ENCODE peak calls at places on chromosome 22, in ten cellular contexts. One of them, this sample, is unnamed. For H3K4me1, the result is how much of the 10 kb centered on the place peaks cover.

GRCh38 chr22:23925020-23925606 is 30.9 kb downstream of the MIF start:
- DNase-seq in spleen: no peak
- DNase-seq in uterus: no peak
- DNase-seq in testis: no peak
- DNase-seq in heart left ventricle: no peak
- DNase-seq in HCT116: no peak
- DNase-seq in ovary: no peak
- DNase-seq in sigmoid colon: no peak
- DNase-seq in IMR-90: no peak
- DNase-seq in body of pancreas: no peak
- DNase-seq in this sample: no peak

GRCh38 chr22:30192427-30192826 is 54.1 kb downstream of the LIF start:
- DNase-seq in body of pancreas: no peak
- DNase-seq in IMR-90: no peak
- DNase-seq in uterus: no peak
- DNase-seq in spleen: no peak
- DNase-seq in testis: no peak
- DNase-seq in sigmoid colon: no peak
- DNase-seq in heart left ventricle: no peak
- DNase-seq in HCT116: no peak
- DNase-seq in ovary: no peak
- DNase-seq in this sample: no peak

GRCh38 chr22:48899523-48900326 is 927.9 kb downstream of the BRD1 start:
- DNase-seq in heart left ventricle: no peak
- DNase-seq in body of pancreas: no peak
- DNase-seq in spleen: peak
- DNase-seq in sigmoid colon: peak
- DNase-seq in ovary: no peak
- DNase-seq in testis: no peak
- DNase-seq in IMR-90: no peak
- DNase-seq in uterus: no peak
- DNase-seq in HCT116: no peak
- DNase-seq in this sample: no peak

GRCh38 chr22:49197500-49197899 is 630.2 kb downstream of the BRD1 start:
- DNase-seq in heart left ventricle: no peak
- DNase-seq in IMR-90: no peak
- DNase-seq in body of pancreas: no peak
- DNase-seq in testis: peak
- DNase-seq in HCT116: no peak
- DNase-seq in uterus: peak
- DNase-seq in sigmoid colon: peak
- DNase-seq in ovary: no peak
- DNase-seq in spleen: peak
- DNase-seq in this sample: peak

GRCh38 chr22:47061226-47061625 is 298.8 kb downstream of the TBC1D22A start:
- DNase-seq in ovary: no peak
- DNase-seq in HCT116: no peak
- DNase-seq in heart left ventricle: no peak
- DNase-seq in spleen: peak
- DNase-seq in body of pancreas: no peak
- DNase-seq in sigmoid colon: no peak
- DNase-seq in testis: no peak
- DNase-seq in IMR-90: no peak
- DNase-seq in uterus: no peak
- DNase-seq in this sample: no peak

GRCh38 chr22:23199159-23199558 is 18.9 kb downstream of the BCR start:
- DNase-seq in uterus: no peak
- DNase-seq in HCT116: no peak
- DNase-seq in ovary: no peak
- DNase-seq in sigmoid colon: no peak
- DNase-seq in IMR-90: peak
- DNase-seq in testis: no peak
- DNase-seq in heart left ventricle: peak
- DNase-seq in body of pancreas: no peak
- DNase-seq in spleen: peak
- DNase-seq in this sample: no peak

GRCh38 chr22:48798281-48799226 is 1029.1 kb downstream of the BRD1 start:
- DNase-seq in testis: peak
- DNase-seq in ovary: no peak
- DNase-seq in spleen: no peak
- DNase-seq in body of pancreas: no peak
- DNase-seq in IMR-90: no peak
- DNase-seq in HCT116: no peak
- DNase-seq in heart left ventricle: no peak
- DNase-seq in uterus: no peak
- DNase-seq in sigmoid colon: peak
- DNase-seq in this sample: no peak

GRCh38 chr22:38756631-38757463 is 1.0 kb upstream of the SUN2 start:
- DNase-seq in heart left ventricle: no peak
- DNase-seq in uterus: no peak
- DNase-seq in body of pancreas: peak
- DNase-seq in ovary: no peak
- DNase-seq in testis: no peak
- DNase-seq in spleen: peak
- DNase-seq in HCT116: no peak
- DNase-seq in IMR-90: no peak
- DNase-seq in sigmoid colon: no peak
- DNase-seq in this sample: no peak

GRCh38 chr22:50620861-50621490 is 7.0 kb downstream of the ARSA start:
- DNase-seq in ovary: no peak
- DNase-seq in uterus: no peak
- DNase-seq in sigmoid colon: no peak
- DNase-seq in spleen: peak
- DNase-seq in body of pancreas: no peak
- DNase-seq in IMR-90: no peak
- DNase-seq in heart left ventricle: no peak
- DNase-seq in testis: no peak
- DNase-seq in HCT116: no peak
- DNase-seq in this sample: no peak

GRCh38 chr22:18954333-18954732 is 18.2 kb upstream of the PRODH start:
- DNase-seq in uterus: no peak
- DNase-seq in ovary: peak
- DNase-seq in sigmoid colon: peak
- DNase-seq in HCT116: no peak
- DNase-seq in body of pancreas: peak
- DNase-seq in heart left ventricle: peak
- DNase-seq in spleen: peak
- DNase-seq in testis: peak
- DNase-seq in IMR-90: peak
- DNase-seq in this sample: peak

GRCh38 chr22:21646608-21647590 is 4.8 kb downstream of the SDF2L1 start:
- DNase-seq in body of pancreas: peak
- DNase-seq in ovary: peak
- DNase-seq in uterus: peak
- DNase-seq in IMR-90: peak
- DNase-seq in spleen: no peak
- DNase-seq in heart left ventricle: peak
- DNase-seq in HCT116: peak
- DNase-seq in testis: peak
- DNase-seq in sigmoid colon: peak
- DNase-seq in this sample: no peak

GRCh38 chr22:29477919-29478318 is 2.1 kb upstream of the NEFH start:
- DNase-seq in uterus: no peak
- DNase-seq in testis: no peak
- DNase-seq in heart left ventricle: no peak
- DNase-seq in ovary: no peak
- DNase-seq in HCT116: no peak
- DNase-seq in spleen: no peak
- DNase-seq in body of pancreas: no peak
- DNase-seq in sigmoid colon: no peak
- DNase-seq in IMR-90: no peak
- DNase-seq in this sample: no peak

GRCh38 chr22:38967451-38968450 is 10.3 kb downstream of the APOBEC3A start:
- DNase-seq in spleen: peak
- DNase-seq in testis: no peak
- DNase-seq in uterus: no peak
- DNase-seq in ovary: no peak
- DNase-seq in HCT116: no peak
- DNase-seq in heart left ventricle: no peak
- DNase-seq in sigmoid colon: no peak
- DNase-seq in IMR-90: no peak
- DNase-seq in body of pancreas: no peak
- DNase-seq in this sample: no peak

GRCh38 chr22:46791201-46791731 is 28.8 kb downstream of the TBC1D22A start:
- DNase-seq in uterus: peak
- DNase-seq in sigmoid colon: peak
- DNase-seq in IMR-90: peak
- DNase-seq in body of pancreas: no peak
- DNase-seq in testis: no peak
- DNase-seq in heart left ventricle: no peak
- DNase-seq in ovary: peak
- DNase-seq in HCT116: no peak
- DNase-seq in spleen: peak
- DNase-seq in this sample: no peak

GRCh38 chr22:28142361-28142801 is 223.3 kb upstream of the PITPNB start:
- DNase-seq in heart left ventricle: no peak
- DNase-seq in body of pancreas: no peak
- DNase-seq in spleen: no peak
- DNase-seq in HCT116: no peak
- DNase-seq in uterus: peak
- DNase-seq in sigmoid colon: no peak
- DNase-seq in IMR-90: peak
- DNase-seq in testis: no peak
- DNase-seq in ovary: no peak
- DNase-seq in this sample: no peak

GRCh38 chr22:40399661-40400060 is 29.3 kb downstream of the SGSM3 start:
- DNase-seq in spleen: no peak
- DNase-seq in body of pancreas: no peak
- DNase-seq in uterus: no peak
- DNase-seq in HCT116: no peak
- DNase-seq in ovary: no peak
- DNase-seq in testis: no peak
- DNase-seq in heart left ventricle: no peak
- DNase-seq in IMR-90: no peak
- DNase-seq in sigmoid colon: no peak
- DNase-seq in this sample: no peak
- H3K4me1 ChIP-seq in spleen: half or more
- H3K4me1 ChIP-seq in body of pancreas: under half
- H3K4me1 ChIP-seq in uterus: under half
- H3K4me1 ChIP-seq in HCT116: under half
- H3K4me1 ChIP-seq in ovary: under half
- H3K4me1 ChIP-seq in testis: under half
- H3K4me1 ChIP-seq in heart left ventricle: under half
- H3K4me1 ChIP-seq in IMR-90: under half
- H3K4me1 ChIP-seq in sigmoid colon: under half
- H3K4me1 ChIP-seq in this sample: under half

GRCh38 chr22:45435544-45436139 is 22.1 kb downstream of the RIBC2 start:
- DNase-seq in ovary: peak
- DNase-seq in uterus: peak
- DNase-seq in sigmoid colon: peak
- DNase-seq in IMR-90: peak
- DNase-seq in body of pancreas: peak
- DNase-seq in spleen: peak
- DNase-seq in HCT116: peak
- DNase-seq in heart left ventricle: peak
- DNase-seq in testis: peak
- DNase-seq in this sample: peak
- H3K27ac ChIP-seq in ovary: no peak
- H3K27ac ChIP-seq in uterus: peak
- H3K27ac ChIP-seq in sigmoid colon: peak
- H3K27ac ChIP-seq in IMR-90: peak
- H3K27ac ChIP-seq in body of pancreas: peak
- H3K27ac ChIP-seq in spleen: peak
- H3K27ac ChIP-seq in HCT116: peak
- H3K27ac ChIP-seq in heart left ventricle: peak
- H3K27ac ChIP-seq in testis: peak
- H3K27ac ChIP-seq in this sample: peak

DNA sequence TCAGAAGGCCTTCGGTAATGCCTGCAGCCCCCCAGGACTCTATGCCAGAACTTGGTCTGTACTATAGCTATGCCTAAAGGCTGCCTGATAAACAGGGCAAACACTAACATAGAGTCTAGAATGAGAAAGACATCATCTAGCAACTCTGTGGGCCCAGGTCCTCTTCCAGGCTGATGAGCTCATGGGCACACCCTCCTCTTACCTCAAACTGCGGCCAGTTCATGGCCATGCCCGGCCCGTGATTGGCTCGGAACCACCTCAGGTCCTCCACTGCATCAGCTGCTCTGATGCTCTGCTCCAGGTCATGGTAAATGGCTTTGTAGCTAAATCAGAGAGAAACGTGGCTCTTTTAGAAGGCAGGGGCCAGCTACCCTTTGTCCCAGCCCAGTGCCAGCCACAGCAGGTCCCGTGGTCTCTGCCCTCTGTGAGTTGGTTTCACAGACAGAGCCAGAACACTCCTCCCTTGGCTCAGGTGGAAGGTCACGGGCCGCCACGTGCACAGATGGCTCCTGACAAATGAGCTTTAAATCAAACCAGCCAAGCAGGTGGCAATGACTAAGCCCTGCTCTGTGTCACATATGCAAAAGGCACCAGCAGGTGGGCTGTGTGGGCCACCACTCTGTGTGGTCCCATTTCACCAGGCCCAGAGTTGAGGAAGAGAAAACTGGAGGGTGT is 25.0 kb upstream of the ARFGAP3 start:
- DNase-seq in body of pancreas: peak
- DNase-seq in testis: no peak
- DNase-seq in IMR-90: no peak
- DNase-seq in sigmoid colon: no peak
- DNase-seq in HCT116: no peak
- DNase-seq in ovary: no peak
- DNase-seq in uterus: no peak
- DNase-seq in spleen: no peak
- DNase-seq in heart left ventricle: no peak
- DNase-seq in this sample: no peak
- TF ChIP-seq POLR2A in body of pancreas: peak
- TF ChIP-seq POLR2A in testis: no peak
- TF ChIP-seq POLR2A in IMR-90: no peak
- TF ChIP-seq POLR2A in sigmoid colon: no peak
- TF ChIP-seq POLR2A in HCT116: no peak
- TF ChIP-seq POLR2A in ovary: no peak
- TF ChIP-seq POLR2A in uterus: no peak
- TF ChIP-seq POLR2A in spleen: no peak
- TF ChIP-seq POLR2A in heart left ventricle: no peak
- TF ChIP-seq POLR2A in this sample: no peak

DNA sequence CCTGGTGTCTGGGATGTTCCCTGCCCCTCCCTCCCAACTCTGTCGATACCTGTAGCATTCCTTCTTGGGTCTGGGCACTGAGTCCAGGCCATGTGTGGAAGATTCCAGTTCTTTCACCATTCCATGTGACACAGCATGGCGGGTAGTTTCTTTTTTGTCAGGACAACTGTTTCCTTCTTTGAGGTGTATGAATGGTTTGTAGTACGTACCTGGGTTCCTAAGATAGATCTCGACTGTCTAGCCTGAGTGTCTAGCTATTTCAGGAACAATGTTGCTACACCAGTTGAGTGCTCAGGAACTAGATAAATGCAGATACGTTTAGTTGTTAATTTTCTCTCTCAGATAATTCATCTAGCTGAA is 43.3 kb downstream of the TNRC6B start:
- DNase-seq in body of pancreas: no peak
- DNase-seq in IMR-90: no peak
- DNase-seq in heart left ventricle: no peak
- DNase-seq in ovary: no peak
- DNase-seq in sigmoid colon: no peak
- DNase-seq in spleen: no peak
- DNase-seq in HCT116: no peak
- DNase-seq in testis: no peak
- DNase-seq in uterus: no peak
- DNase-seq in this sample: no peak
- H3K4me1 ChIP-seq in body of pancreas: half or more
- H3K4me1 ChIP-seq in IMR-90: under half
- H3K4me1 ChIP-seq in heart left ventricle: half or more
- H3K4me1 ChIP-seq in ovary: under half
- H3K4me1 ChIP-seq in sigmoid colon: half or more
- H3K4me1 ChIP-seq in spleen: under half
- H3K4me1 ChIP-seq in HCT116: under half
- H3K4me1 ChIP-seq in testis: under half
- H3K4me1 ChIP-seq in uterus: under half
- H3K4me1 ChIP-seq in this sample: under half

This sample was measured in suprapubic skin.